ENCODE peak calls at places on chromosomes 2 and 18, in four cellular contexts. H is fibroblast of lung, N is sigmoid colon, M is body of pancreas. A is an unnamed sample.

GRCh38 chr2:47798628-47799027 is 15.7 kb downstream of the MSH6 start:
- DNase-seq in M (no peak), N (no peak), H (no peak), A (no peak)

GRCh38 chr18:74898965-74899364 is 301.3 kb downstream of the ZNF407 start:
- DNase-seq in M (no peak), N (no peak), H (peak; percentile 55), A (no peak)

GRCh38 chr2:12754643-12755042 is 37.9 kb downstream of the TRIB2 start:
- DNase-seq in M (no peak), H (no peak), N (no peak), A (no peak)

GRCh38 chr2:194252127-194252526 is 1404.9 kb upstream of the SLC39A10 start:
- DNase-seq in N (no peak), M (no peak), H (no peak), A (no peak)

GRCh38 chr2:54767921-54768320 is 44.5 kb downstream of the EML6 start:
- DNase-seq in H (peak; percentile 61), M (no peak), N (no peak), A (no peak)

GRCh38 chr2:213980883-213981282 is 430.0 kb upstream of the VWC2L start:
- DNase-seq in H (peak; percentile 3), M (no peak), N (no peak), A (no peak)

GRCh38 chr2:80506563-80506962 is 202.0 kb upstream of the LRRTM1 start:
- DNase-seq in H (no peak), M (no peak), N (no peak), A (no peak)

GRCh38 chr2:198077477-198077876 is 273.1 kb downstream of the PLCL1 start:
- DNase-seq in H (no peak), N (no peak), M (no peak), A (no peak)

GRCh38 chr18:37689841-37690240 is 124.2 kb upstream of the CELF4 start:
- DNase-seq in N (no peak), M (no peak), H (no peak), A (no peak)

GRCh38 chr2:64291181-64291580 is 147.0 kb upstream of the PELI1 start:
- DNase-seq in H (peak; percentile 73), M (no peak), N (no peak), A (no peak)

GRCh38 chr2:206443735-206444527 is 599 bp downstream of the ADAM23 start:
- DNase-seq in H (peak; percentile 46), N (no peak), M (peak; percentile 26), A (no peak)

GRCh38 chr2:37376421-37377186 is 32.2 kb downstream of the QPCT start:
- DNase-seq in H (peak; percentile 94), M (peak; percentile 14), N (peak; percentile 95), A (peak; percentile 70)

GRCh38 chr2:150417278-150417677 is 70.2 kb downstream of the RND3 start:
- DNase-seq in H (no peak), N (no peak), M (no peak), A (no peak)

GRCh38 chr18:58336605-58337004 is 292.3 kb downstream of the ALPK2 start:
- DNase-seq in M (no peak), N (no peak), H (peak; percentile 68), A (no peak)

GRCh38 chr2:38856165-38856564 is 19.6 kb downstream of the DHX57 start:
- DNase-seq in H (peak; percentile 2), M (no peak), N (no peak), A (no peak)

GRCh38 chr2:178193823-178194599 is at the start of gene OSBPL6:
- DNase-seq in N (peak; percentile 90), H (peak; percentile 87), M (peak; percentile 88), A (no peak)

GRCh38 chr2:149009928-149010461 is 28.5 kb upstream of the LYPD6B start:
- DNase-seq in H (no peak), N (no peak), M (no peak), A (no peak)

GRCh38 chr2:205557873-205558272 is 124.4 kb upstream of the NRP2 start:
- DNase-seq in M (no peak), H (no peak), N (no peak), A (no peak)

GRCh38 chr18:54888933-54889332 is 60.7 kb downstream of the RAB27B start:
- DNase-seq in H (peak; percentile 62), M (no peak), N (no peak), A (no peak)

GRCh38 chr2:95381212-95382127 is 21.0 kb upstream of the FAHD2A start:
- DNase-seq in H (no peak), N (peak; percentile 35), M (no peak), A (no peak)

GRCh38 chr2:29075894-29076700 is 1.8 kb upstream of the PCARE start:
- DNase-seq in H (peak; percentile 40), N (no peak), M (no peak), A (no peak)

GRCh38 chr2:112255875-112256274 is 1.0 kb upstream of the ZC3H8 start:
- DNase-seq in M (no peak), H (no peak), N (no peak), A (no peak)

GRCh38 chr18:38483326-38483725 is 917.7 kb upstream of the CELF4 start:
- DNase-seq in N (no peak), H (no peak), M (no peak), A (no peak)

GRCh38 chr18:13256444-13257305 is 38.1 kb downstream of the LDLRAD4 start:
- DNase-seq in M (no peak), N (no peak), H (no peak), A (no peak)

DNA sequence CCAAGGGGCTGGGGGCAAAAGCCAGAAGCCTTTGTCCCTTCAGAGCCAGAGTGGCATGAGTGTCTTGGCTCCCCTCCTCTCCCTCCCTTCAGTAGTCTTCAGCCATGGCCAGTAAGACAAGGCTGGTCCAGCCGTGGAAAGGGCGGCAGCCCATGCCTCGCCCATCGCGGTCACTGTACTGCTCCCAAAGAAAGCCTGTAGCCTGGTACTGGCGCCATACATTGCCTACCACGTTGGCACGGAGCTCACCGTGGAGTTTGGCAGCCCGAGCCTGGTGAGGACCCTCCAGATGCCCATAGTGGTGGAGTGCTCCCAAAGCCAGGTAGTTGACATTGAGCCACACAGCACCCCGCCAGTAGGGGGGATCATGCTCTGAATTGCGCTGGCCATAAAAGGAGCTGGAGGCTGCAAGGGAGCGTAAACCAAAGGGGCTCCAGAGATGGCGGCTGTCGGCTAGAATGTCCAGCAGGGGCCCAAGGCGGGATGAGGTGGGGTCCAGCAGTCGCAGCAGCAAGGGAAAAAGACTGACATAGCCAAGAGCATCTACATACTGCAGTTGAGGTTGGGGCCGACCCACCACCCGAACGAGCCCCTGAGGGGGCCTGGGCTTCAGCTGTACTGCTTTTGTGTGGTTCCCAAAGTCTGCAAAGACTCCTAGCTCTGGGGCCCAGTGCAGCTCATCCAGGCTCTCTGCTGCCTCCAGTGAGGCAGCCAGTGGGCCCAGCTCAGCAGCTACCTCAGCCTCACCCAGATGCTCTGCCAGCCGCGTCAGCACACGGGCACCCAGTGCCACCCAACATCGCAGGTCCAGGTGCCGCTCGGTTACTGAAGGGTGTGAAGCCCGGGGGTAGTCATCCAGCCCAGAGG is 3.2 kb downstream of the WBP1 start:
- DNase-seq in H (no peak), N (no peak), M (peak; percentile 18), A (no peak)
- TF ChIP-seq CTCF in H (no peak), N (no peak), M (no peak), A (no peak)

GRCh38 chr2:233355916-233356315 is 1.6 kb downstream of the DGKD start:
- DNase-seq in N (no peak), H (no peak), M (no peak), A (no peak)

GRCh38 chr2:233354971-233355574 is 779 bp downstream of the DGKD start:
- DNase-seq in N (peak; percentile 78), M (peak; percentile 69), H (peak; percentile 27), A (peak; percentile 43)

GRCh38 chr2:233353101-233353768 is 1.1 kb upstream of the DGKD start:
- DNase-seq in N (no peak), H (no peak), M (no peak), A (no peak)

GRCh38 chr2:233353769-233354499 is at the start of gene DGKD:
- DNase-seq in M (peak; percentile 71), N (peak; percentile 76), H (peak; percentile 23), A (no peak)

GRCh38 chr2:233354500-233354924 is 218 bp downstream of the DGKD start:
- DNase-seq in M (no peak), H (no peak), N (no peak), A (no peak)
- H3K4me3 ChIP-seq in M (no peak overlapping the region), H (peak overlapping the region; percentile 73), N (peak overlapping the region; percentile 75), A (peak overlapping the region; percentile 75)

GRCh38 chr2:85019121-85019520 is 48.2 kb downstream of the KCMF1 start:
- DNase-seq in M (no peak), N (no peak), H (no peak), A (no peak)

GRCh38 chr2:85018049-85018447 is 47.1 kb downstream of the KCMF1 start:
- DNase-seq in M (no peak), N (no peak), H (peak; percentile 28), A (no peak)

GRCh38 chr2:85012855-85013254 is 41.9 kb downstream of the KCMF1 start:
- DNase-seq in M (no peak), H (no peak), N (no peak), A (no peak)

GRCh38 chr2:85015653-85016360 is 44.8 kb downstream of the KCMF1 start:
- DNase-seq in M (no peak), H (no peak), N (no peak), A (no peak)

DNA sequence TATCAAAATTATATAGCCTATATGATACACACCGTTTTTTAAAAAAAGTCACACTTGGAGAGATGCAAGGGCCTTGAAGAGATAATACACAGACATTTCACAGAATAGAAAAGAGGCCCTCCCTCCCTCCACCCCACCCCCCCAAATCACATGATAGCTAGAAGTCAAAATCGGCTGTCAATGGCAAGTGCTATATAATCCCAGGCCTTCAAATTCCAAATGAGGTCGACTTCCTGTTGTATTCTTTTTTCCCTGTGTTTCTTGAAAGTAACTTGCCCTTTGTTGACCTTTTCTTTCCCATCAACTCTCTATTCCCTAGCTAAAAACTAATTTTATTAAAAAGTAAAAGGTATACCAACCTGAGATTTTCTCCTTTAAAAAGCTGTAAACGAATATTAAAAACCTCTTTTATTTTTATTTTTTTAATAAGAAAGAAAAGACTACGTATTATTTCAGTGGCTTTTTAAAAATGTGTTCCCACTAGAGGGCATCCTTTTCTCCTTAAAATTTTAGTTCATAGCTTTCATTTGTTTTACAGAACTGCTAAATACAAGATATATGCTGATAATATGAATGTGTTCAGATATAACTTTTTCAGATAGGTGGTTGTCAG is 46.6 kb downstream of the KCMF1 start:
- DNase-seq in N (no peak), H (no peak), M (no peak), A (no peak)
- TF ChIP-seq CTCF in N (no peak), H (no peak), M (no peak), A (peak; percentile 17)

GRCh38 chr2:127196998-127197397 is 23.1 kb downstream of the CYP27C1 start:
- DNase-seq in M (no peak), H (no peak), N (no peak), A (no peak)
- H3K4me3 ChIP-seq in M (no peak overlapping the region), H (no peak overlapping the region), N (no peak overlapping the region), A (peak overlapping the region; percentile 39)

GRCh38 chr18:50659091-50660003 is 99.5 kb downstream of the MAPK4 start:
- DNase-seq in M (no peak), N (peak; percentile 80), H (peak; percentile 7), A (no peak)
- TF ChIP-seq CTCF in M (no peak), N (no peak), H (no peak), A (peak; percentile 20)

DNA sequence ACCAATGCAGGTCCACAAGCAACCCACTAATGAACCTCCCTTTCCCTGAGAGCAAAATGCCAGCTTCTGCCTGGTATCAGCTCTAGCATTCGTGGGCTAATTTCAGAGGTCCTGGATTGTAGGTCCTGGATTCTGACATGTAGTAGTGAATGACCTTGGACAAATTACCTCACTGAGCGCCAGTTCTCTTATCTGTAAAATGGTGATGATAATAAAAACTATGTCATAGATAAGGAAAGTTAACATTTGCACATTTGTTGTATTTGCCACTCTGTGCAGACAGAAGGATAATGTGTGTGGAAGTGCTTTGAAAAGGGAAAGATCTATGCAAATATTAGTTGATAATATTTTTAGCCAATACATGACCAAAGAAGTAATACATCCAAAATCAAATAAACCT is 4.1 kb upstream of the TET3 start:
- DNase-seq in M (no peak), H (no peak), N (no peak), A (no peak)
- H3K4me3 ChIP-seq in M (no peak overlapping the region), H (peak overlapping the region; percentile 58), N (no peak overlapping the region), A (no peak overlapping the region)

A was measured in LNCaP clone FGC.